ENCODE peak calls at places on chromosomes 5 and 9, in nine cellular contexts. V is uterus, H is psoas muscle, Q is A549, B is neuronal stem cell, G is ascending aorta, U is cardiac muscle cell, A is endothelial cell of umbilical vein, C is lung. O is an unnamed sample. For H3K4me1, the result is how much of the 10 kb centered on the place peaks cover.

GRCh38 chr5:96113170-96113939 is 151.7 kb upstream of the ELL2 start:
- DNase-seq in V (no peak), H (peak), Q (no peak), B (no peak), G (no peak), U (no peak), A (no peak), C (no peak), O (no peak)

GRCh38 chr5:115621365-115621900 is 4.4 kb downstream of the TMED7 start:
- DNase-seq in V (no peak), H (no peak), Q (no peak), B (no peak), G (no peak), U (no peak), A (peak), C (no peak), O (no peak)

GRCh38 chr5:137344723-137345322 is 154.3 kb downstream of the SPOCK1 start:
- DNase-seq in V (no peak), H (no peak), Q (peak), B (peak), G (no peak), U (peak), A (peak), C (no peak), O (no peak)

GRCh38 chr9:129001504-129002325 is 26.4 kb downstream of the SH3GLB2 start:
- DNase-seq in V (no peak), H (no peak), Q (no peak), B (no peak), G (no peak), U (no peak), A (no peak), C (no peak), O (no peak)

GRCh38 chr9:107054146-107054545 is 191.2 kb downstream of the ZNF462 start:
- DNase-seq in V (no peak), H (no peak), Q (no peak), B (no peak), G (no peak), U (no peak), A (no peak), C (no peak), O (no peak)

GRCh38 chr9:76732341-76732958 is 31.8 kb upstream of the PCA3 start:
- DNase-seq in V (no peak), H (no peak), Q (no peak), B (no peak), G (no peak), U (peak), A (no peak), C (no peak), O (no peak)

GRCh38 chr9:133071484-133072150 is 9.8 kb downstream of the CEL start:
- DNase-seq in V (no peak), H (peak), Q (no peak), B (no peak), G (no peak), U (no peak), A (no peak), C (no peak), O (no peak)

GRCh38 chr5:180090769-180091546 is 19.4 kb upstream of the RNF130 start:
- DNase-seq in V (no peak), H (no peak), Q (peak), B (no peak), G (no peak), U (peak), A (peak), C (no peak), O (no peak)

GRCh38 chr5:161548472-161549094 is 2.1 kb upstream of the GABRB2 start:
- DNase-seq in V (no peak), H (no peak), Q (no peak), B (peak), G (no peak), U (no peak), A (no peak), C (no peak), O (no peak)

DNA sequence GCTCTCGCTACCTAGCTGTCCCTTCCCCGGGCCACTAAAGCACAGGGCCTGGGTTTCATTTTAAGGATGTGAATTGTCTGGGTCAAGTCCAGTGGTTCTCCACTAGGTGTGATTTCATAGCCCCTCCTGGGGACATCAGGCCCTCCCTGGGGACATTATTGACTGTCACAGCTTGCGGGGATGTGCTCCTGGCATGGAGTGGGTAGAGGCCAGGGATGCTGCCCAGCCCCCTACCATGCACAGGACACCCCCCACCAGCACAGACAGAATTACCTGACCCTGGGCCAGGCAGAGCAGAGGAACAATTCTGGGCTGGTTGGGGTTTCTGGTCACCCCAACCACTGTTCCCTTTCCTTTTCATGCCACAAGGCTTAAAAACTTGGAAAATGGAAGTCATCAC is 4.1 kb downstream of the FAM78A start:
- DNase-seq in V (no peak), H (no peak), Q (no peak), B (no peak), G (no peak), U (no peak), A (no peak), C (no peak), O (no peak)
- H3K4me1 ChIP-seq in V (under half), H (half or more), Q (under half), B (under half), G (under half), U (half or more), A (half or more), C (under half), O (under half)

GRCh38 chr9:22144226-22144625 is 135.1 kb upstream of the CDKN2B start:
- DNase-seq in V (no peak), H (no peak), Q (no peak), B (no peak), G (no peak), U (no peak), A (peak), C (no peak), O (no peak)
- H3K4me1 ChIP-seq in V (under half), H (under half), Q (half or more), B (under half), G (under half), U (under half), A (under half), C (under half), O (under half)

GRCh38 chr5:59407967-59408366 is 485.6 kb downstream of the PDE4D start:
- DNase-seq in V (no peak), H (no peak), Q (no peak), B (no peak), G (no peak), U (no peak), A (no peak), C (no peak), O (no peak)

GRCh38 chr5:59416441-59416840 is 477.1 kb downstream of the PDE4D start:
- DNase-seq in V (no peak), H (no peak), Q (peak), B (no peak), G (no peak), U (peak), A (no peak), C (no peak), O (no peak)

GRCh38 chr5:59412428-59412827 is 481.1 kb downstream of the PDE4D start:
- DNase-seq in V (no peak), H (no peak), Q (no peak), B (no peak), G (no peak), U (no peak), A (no peak), C (no peak), O (no peak)
- H3K4me1 ChIP-seq in V (under half), H (under half), Q (under half), B (under half), G (under half), U (under half), A (under half), C (under half), O (under half)

GRCh38 chr5:119346404-119346803 is 9.4 kb upstream of the TNFAIP8 start:
- DNase-seq in V (no peak), H (no peak), Q (no peak), B (no peak), G (no peak), U (no peak), A (no peak), C (no peak), O (no peak)

GRCh38 chr5:119344231-119344630 is 11.6 kb upstream of the TNFAIP8 start:
- DNase-seq in V (no peak), H (no peak), Q (no peak), B (no peak), G (no peak), U (no peak), A (no peak), C (no peak), O (no peak)

GRCh38 chr5:119343766-119344165 is 12.1 kb upstream of the TNFAIP8 start:
- DNase-seq in V (no peak), H (no peak), Q (no peak), B (no peak), G (no peak), U (peak), A (no peak), C (no peak), O (no peak)

GRCh38 chr5:119347574-119347973 is 8.2 kb upstream of the TNFAIP8 start:
- DNase-seq in V (no peak), H (no peak), Q (no peak), B (no peak), G (no peak), U (no peak), A (no peak), C (no peak), O (no peak)

GRCh38 chr5:119345861-119346260 is 10.0 kb upstream of the TNFAIP8 start:
- DNase-seq in V (no peak), H (no peak), Q (no peak), B (no peak), G (no peak), U (no peak), A (no peak), C (no peak), O (no peak)
- H3K4me1 ChIP-seq in V (under half), H (under half), Q (under half), B (under half), G (under half), U (under half), A (under half), C (under half), O (under half)

GRCh38 chr9:38063363-38063707 is 5.7 kb downstream of the SHB start:
- DNase-seq in V (no peak), H (no peak), Q (no peak), B (no peak), G (no peak), U (no peak), A (no peak), C (no peak), O (no peak)

GRCh38 chr9:38066167-38066906 is 2.7 kb downstream of the SHB start:
- DNase-seq in V (no peak), H (no peak), Q (no peak), B (no peak), G (no peak), U (no peak), A (no peak), C (no peak), O (no peak)

GRCh38 chr9:38066907-38067610 is 2.0 kb downstream of the SHB start:
- DNase-seq in V (peak), H (peak), Q (no peak), B (no peak), G (no peak), U (peak), A (peak), C (peak), O (peak)

GRCh38 chr9:38065369-38066075 is 3.5 kb downstream of the SHB start:
- DNase-seq in V (no peak), H (no peak), Q (no peak), B (no peak), G (no peak), U (no peak), A (no peak), C (no peak), O (no peak)

DNA sequence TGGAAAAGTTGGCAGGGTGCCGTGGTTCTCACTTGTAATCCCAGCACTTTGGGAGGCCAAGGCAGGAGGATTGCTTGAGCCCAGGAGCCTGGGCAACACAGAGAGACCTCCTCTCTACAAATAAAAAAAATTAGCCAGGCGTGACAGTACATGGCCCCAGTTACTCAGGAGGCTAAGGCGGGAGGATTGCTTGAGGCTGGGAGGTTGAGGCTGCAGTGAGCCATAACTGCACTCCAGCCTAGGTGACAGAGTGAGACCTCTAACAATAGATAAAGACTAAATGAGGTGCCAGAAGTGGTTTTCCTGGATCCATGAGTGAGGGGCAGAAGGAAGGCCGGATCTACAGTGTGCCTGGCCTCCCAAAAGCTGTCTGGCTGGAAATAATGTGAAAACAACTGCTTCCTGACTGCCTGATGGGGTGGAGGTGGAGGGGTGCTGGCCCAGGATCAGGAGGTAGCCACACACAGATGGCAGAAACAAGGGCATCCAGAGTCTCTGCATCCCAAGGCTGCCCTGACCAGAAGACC is 4.1 kb downstream of the SHB start:
- DNase-seq in V (no peak), H (no peak), Q (no peak), B (no peak), G (no peak), U (no peak), A (no peak), C (no peak), O (no peak)
- H3K4me1 ChIP-seq in V (under half), H (half or more), Q (half or more), B (under half), G (under half), U (under half), A (half or more), C (under half), O (half or more)

GRCh38 chr5:64273276-64273675 is 107.6 kb downstream of the RNF180 start:
- DNase-seq in V (no peak), H (no peak), Q (no peak), B (no peak), G (no peak), U (no peak), A (no peak), C (no peak), O (no peak)

DNA sequence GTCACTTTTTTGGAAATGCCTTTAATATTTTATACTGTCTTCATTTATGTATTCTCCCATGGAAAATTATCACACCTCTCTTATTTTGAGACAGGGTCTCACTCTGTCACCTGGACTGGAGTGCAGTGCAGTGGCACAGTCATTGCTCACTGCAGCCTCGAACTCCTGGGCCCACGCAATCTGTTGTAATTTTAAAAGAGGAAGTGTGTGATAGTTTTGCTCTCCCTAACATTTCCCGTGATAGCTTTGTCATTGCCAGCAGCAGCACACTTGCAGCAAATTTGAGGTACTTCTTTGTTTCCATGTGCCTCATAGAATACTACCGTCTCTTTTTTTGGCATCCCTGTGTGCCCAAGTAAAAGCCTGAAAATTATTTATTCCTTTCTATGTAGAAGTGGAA is 103.5 kb downstream of the RNF180 start:
- DNase-seq in V (no peak), H (no peak), Q (no peak), B (no peak), G (no peak), U (no peak), A (no peak), C (no peak), O (no peak)
- H3K4me1 ChIP-seq in V (under half), H (under half), Q (under half), B (under half), G (under half), U (under half), A (under half), C (under half), O (under half)